ENCODE peak calls at places on chromosomes 3 and 15, in four cellular contexts. O, P, A and C are unnamed samples.

GRCh38 chr3:114739627-114740026 is 407.5 kb downstream of the ZBTB20 start:
- DNase-seq in O (no peak), P (no peak), A (no peak), C (no peak)

GRCh38 chr15:99717129-99718024 is 15.9 kb downstream of the LYSMD4 start:
- DNase-seq in P (no peak), A (peak), O (no peak), C (no peak)

GRCh38 chr15:51046799-51047449 is 47.8 kb downstream of the TNFAIP8L3 start:
- DNase-seq in O (peak), P (no peak), A (no peak), C (no peak)

GRCh38 chr3:76552653-76553052 is 487.2 kb upstream of the ROBO2 start:
- DNase-seq in P (no peak), O (no peak), A (no peak), C (no peak)

GRCh38 chr3:72155391-72156064 is 370.6 kb upstream of the PROK2 start:
- DNase-seq in P (peak), A (no peak), O (no peak), C (peak)

GRCh38 chr3:23863060-23863459 is 53.7 kb downstream of the NKIRAS1 start:
- DNase-seq in P (no peak), O (no peak), A (no peak), C (no peak)

GRCh38 chr3:118970819-118971218 is 63.8 kb downstream of the IGSF11 start:
- DNase-seq in A (no peak), P (no peak), O (no peak), C (no peak)

GRCh38 chr3:123695731-123696640 is 111.1 kb upstream of the HACD2 start:
- DNase-seq in A (no peak), P (peak), O (no peak), C (no peak)

GRCh38 chr15:62626903-62627302 is 415.6 kb upstream of the TPM1 start:
- DNase-seq in A (no peak), O (no peak), P (no peak), C (peak)

GRCh38 chr3:112149136-112149535 is 16.1 kb upstream of the GCSAM start:
- DNase-seq in O (no peak), A (no peak), P (no peak), C (peak)

GRCh38 chr3:4426782-4427344 is 40.2 kb downstream of the SUMF1 start:
- DNase-seq in P (no peak), A (peak), O (no peak), C (peak)

GRCh38 chr3:150970665-150971327 is 1.7 kb downstream of the CLRN1 start:
- DNase-seq in P (no peak), O (no peak), A (no peak), C (peak)

GRCh38 chr3:195257454-195258448 is 13.2 kb downstream of the XXYLT1 start:
- DNase-seq in O (no peak), A (no peak), P (no peak), C (no peak)

GRCh38 chr3:25673738-25674298 is 9.1 kb upstream of the TOP2B start:
- DNase-seq in P (no peak), O (no peak), A (no peak), C (no peak)

GRCh38 chr15:39599871-39600270 is 19.0 kb downstream of the THBS1 start:
- DNase-seq in A (no peak), P (no peak), O (no peak), C (peak)

GRCh38 chr3:133444071-133444774 is 44.4 kb downstream of the BFSP2 start:
- DNase-seq in A (peak), O (no peak), P (no peak), C (peak)

GRCh38 chr15:36232491-36232890 is 346.9 kb upstream of the CDIN1 start:
- DNase-seq in A (no peak), O (no peak), P (no peak), C (no peak)

GRCh38 chr15:60704717-60705116 is 225.8 kb upstream of the ICE2 start:
- DNase-seq in O (no peak), P (no peak), A (no peak), C (no peak)

GRCh38 chr15:48507416-48508065 is 138.0 kb downstream of the FBN1 start:
- DNase-seq in P (peak), O (no peak), A (peak), C (peak)

GRCh38 chr3:42731476-42732195 is 29.0 kb upstream of the HHATL start:
- DNase-seq in O (no peak), A (no peak), P (no peak), C (no peak)

GRCh38 chr3:161977063-161977462 is 480.5 kb downstream of the OTOL1 start:
- DNase-seq in O (no peak), A (peak), P (peak), C (peak)

GRCh38 chr15:59436774-59437472 is 1.1 kb upstream of the FAM81A start:
- DNase-seq in O (no peak), P (no peak), A (peak), C (no peak)

GRCh38 chr15:80585544-80586018 is 109.5 kb upstream of the ABHD17C start:
- DNase-seq in P (no peak), A (no peak), O (no peak), C (peak)

GRCh38 chr3:129045675-129046036 is 14.9 kb upstream of the GP9 start:
- DNase-seq in O (no peak), P (no peak), A (no peak), C (peak)

GRCh38 chr3:13712682-13713180 is 163.8 kb downstream of the FBLN2 start:
- DNase-seq in O (no peak), A (no peak), P (no peak), C (no peak)

GRCh38 chr3:45592405-45592804 is 2.1 kb upstream of the LIMD1 start:
- DNase-seq in O (no peak), A (no peak), P (no peak), C (no peak)